ENCODE peak calls at places on chromosomes 16 and 17, in four cellular contexts. F, D, I and Y are unnamed samples.

GRCh38 chr16:12649356-12649755 is 154.3 kb downstream of the CPPED1 start:
- DNase-seq in D (no peak), I (no peak), F (no peak), Y (no peak)

GRCh38 chr16:82031116-82032084 is 3.7 kb upstream of the HSD17B2 start:
- DNase-seq in I (peak; percentile 64), D (peak; percentile 48), F (peak; percentile 72), Y (no peak)

GRCh38 chr17:57810740-57811632 is 38.9 kb downstream of the MRPS23 start:
- DNase-seq in F (peak; percentile 4), D (peak; percentile 20), I (no peak), Y (no peak)

GRCh38 chr16:27676807-27677206 is 126.9 kb downstream of the KATNIP start:
- DNase-seq in F (peak; percentile 80), I (no peak), D (no peak), Y (no peak)

GRCh38 chr16:11156401-11156800 is 99.6 kb downstream of the SOCS1 start:
- DNase-seq in D (no peak), I (no peak), F (no peak), Y (no peak)

GRCh38 chr17:72368191-72368590 is 247.4 kb downstream of the SOX9 start:
- DNase-seq in F (no peak), I (no peak), D (no peak), Y (no peak)

GRCh38 chr17:67360880-67361279 is 5.5 kb downstream of the PSMD12 start:
- DNase-seq in I (peak; percentile 16), F (no peak), D (no peak), Y (no peak)

GRCh38 chr17:27475981-27476895 is 20.0 kb downstream of the KSR1 start:
- DNase-seq in F (no peak), I (no peak), D (no peak), Y (no peak)

GRCh38 chr17:13281626-13282025 is 263.8 kb upstream of the ELAC2 start:
- DNase-seq in D (no peak), I (no peak), F (no peak), Y (no peak)

GRCh38 chr16:68264128-68265077 is at the start of gene SLC7A6:
- DNase-seq in I (peak; percentile 78), D (peak; percentile 82), F (peak; percentile 69), Y (no peak)

GRCh38 chr16:89507834-89508590 is at the start of gene SPG7:
- DNase-seq in F (peak; percentile 82), I (peak; percentile 90), D (peak; percentile 84), Y (no peak)

GRCh38 chr17:10155334-10156081 is 42.9 kb downstream of the GAS7 start:
- DNase-seq in F (peak; percentile 46), D (no peak), I (no peak), Y (no peak)

GRCh38 chr17:76139801-76140660 is 1.0 kb downstream of the FOXJ1 start:
- DNase-seq in I (peak; percentile 52), D (peak; percentile 59), F (no peak), Y (no peak)
- H3K4me3 ChIP-seq in I (peak overlapping the region; percentile 8), D (peak overlapping the region; percentile 17), F (no peak overlapping the region), Y (no peak overlapping the region)

GRCh38 chr16:46885960-46886763 is 2.0 kb downstream of the GPT2 start:
- DNase-seq in I (peak; percentile 92), F (peak; percentile 81), D (no peak), Y (no peak)
- H3K4me3 ChIP-seq in I (no peak overlapping the region), F (peak overlapping the region; percentile 9), D (no peak overlapping the region), Y (no peak overlapping the region)

GRCh38 chr17:50394711-50395110 is 2.6 kb downstream of the LRRC59 start:
- DNase-seq in F (no peak), D (no peak), I (no peak), Y (no peak)
- H3K4me3 ChIP-seq in F (no peak overlapping the region), D (no peak overlapping the region), I (no peak overlapping the region), Y (no peak overlapping the region)

DNA sequence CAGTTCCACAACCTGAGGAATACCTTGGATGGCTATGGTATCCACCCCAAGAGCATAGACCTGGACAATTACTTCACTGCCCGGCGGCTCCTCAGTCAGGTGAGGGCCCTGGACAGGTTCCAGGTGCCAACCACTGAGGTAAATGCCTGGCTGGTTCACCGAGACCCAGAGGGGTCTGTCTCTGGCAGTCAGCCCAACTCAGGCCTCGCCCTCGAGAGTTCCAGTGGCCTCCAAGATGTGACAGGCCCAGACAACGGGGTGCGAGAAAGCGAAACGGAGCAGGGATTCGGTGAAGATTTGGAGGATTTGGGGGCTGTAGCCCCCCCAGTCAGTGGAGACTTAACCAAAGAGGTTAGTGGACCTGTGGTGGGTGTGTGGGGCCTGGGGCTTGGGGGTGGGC is 3.1 kb downstream of the NFE2L1 start:
- DNase-seq in I (no peak), D (no peak), F (no peak), Y (no peak)
- H3K4me3 ChIP-seq in I (no peak overlapping the region), D (no peak overlapping the region), F (no peak overlapping the region), Y (no peak overlapping the region)

DNA sequence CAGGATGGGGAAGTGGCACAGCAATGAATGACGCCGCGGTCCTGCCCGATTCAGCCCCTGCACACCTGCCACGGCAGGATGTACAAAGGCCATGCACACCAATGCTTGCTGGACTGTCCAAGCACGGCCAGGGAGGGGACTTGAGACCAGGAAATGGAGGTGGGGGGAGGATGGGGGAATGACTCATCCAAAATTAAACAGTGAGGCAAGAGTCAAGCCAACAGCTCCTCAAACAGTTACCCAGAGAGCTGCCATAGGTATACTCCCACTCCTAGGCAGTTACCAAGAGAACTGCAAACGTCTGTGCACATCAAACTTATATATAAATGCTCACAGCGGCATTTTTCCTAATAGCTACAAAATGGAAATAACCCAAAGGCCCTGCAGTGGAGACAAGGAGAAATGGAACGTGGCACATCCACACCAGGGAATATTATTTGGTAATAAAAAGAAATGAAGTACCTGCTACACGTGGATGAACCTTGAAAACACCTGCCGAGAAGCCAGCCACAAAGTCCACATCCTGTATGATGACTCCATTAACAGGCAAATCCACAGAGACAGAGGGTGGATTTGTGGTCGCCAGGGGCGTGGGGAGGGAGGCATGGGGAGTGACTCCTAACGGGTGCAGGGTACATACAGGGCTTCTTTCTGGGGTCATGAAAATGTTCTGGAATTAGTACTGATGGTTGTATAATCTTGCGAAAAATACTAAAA is 54.1 kb downstream of the VAC14 start:
- DNase-seq in I (no peak), F (peak; percentile 96), D (peak; percentile 89), Y (peak; percentile 93)
- H3K4me3 ChIP-seq in I (no peak overlapping the region), F (no peak overlapping the region), D (no peak overlapping the region), Y (no peak overlapping the region)

GRCh38 chr17:5099271-5099670 is 12.4 kb downstream of the ZNF232 start:
- DNase-seq in D (no peak), F (no peak), I (peak; percentile 71), Y (no peak)

GRCh38 chr17:5092139-5093010 is 14.1 kb downstream of the ZFP3 start:
- DNase-seq in F (no peak), D (no peak), I (no peak), Y (no peak)

GRCh38 chr17:5100832-5101231 is 10.8 kb downstream of the ZNF232 start:
- DNase-seq in F (no peak), I (no peak), D (no peak), Y (no peak)

DNA sequence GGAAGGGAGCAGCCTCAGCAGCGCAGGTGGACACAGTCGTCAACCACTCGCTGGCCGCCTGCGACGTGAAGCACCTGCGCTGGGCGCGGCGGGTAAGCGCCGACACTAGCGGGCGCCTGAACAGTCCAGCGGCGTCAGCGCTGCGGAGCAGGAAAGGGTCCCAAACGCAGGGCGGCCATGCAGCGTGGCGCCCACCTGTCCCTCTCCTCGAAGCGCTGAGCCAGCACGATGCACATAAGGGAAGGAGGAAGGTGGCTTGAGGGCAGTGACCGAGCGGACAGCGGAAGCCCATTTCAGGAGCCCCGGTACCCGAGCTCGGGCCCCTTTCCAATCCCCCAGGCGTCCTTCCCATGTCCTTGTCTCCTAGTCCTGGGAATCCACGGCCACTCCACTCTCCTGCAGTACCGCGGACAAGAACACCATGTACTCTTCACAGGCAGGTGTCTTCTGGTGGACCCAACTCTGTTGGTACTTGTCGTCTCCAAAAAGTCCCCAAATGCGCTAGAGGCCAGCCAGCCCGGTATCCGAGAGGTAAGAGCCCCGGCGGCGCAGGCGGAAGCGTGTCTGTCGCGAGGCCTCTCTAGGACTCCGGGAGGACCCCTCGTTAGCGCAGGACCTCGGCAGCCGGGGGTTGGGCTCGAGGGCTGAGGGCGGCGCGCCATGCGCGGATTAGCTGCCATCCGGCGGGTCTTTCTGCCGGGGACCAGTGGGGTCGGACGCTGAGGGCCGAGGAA is 14.4 kb downstream of the ZNF232 start:
- DNase-seq in D (peak; percentile 39), I (peak; percentile 90), F (no peak), Y (no peak)
- H3K4me3 ChIP-seq in D (peak overlapping the region; percentile 29), I (peak overlapping the region; percentile 69), F (peak overlapping the region; percentile 9), Y (no peak overlapping the region)

GRCh38 chr16:86924537-86924936 is 346.2 kb downstream of the FOXL1 start:
- DNase-seq in F (peak; percentile 97), D (no peak), I (no peak), Y (no peak)
- H3K4me3 ChIP-seq in F (no peak overlapping the region), D (no peak overlapping the region), I (no peak overlapping the region), Y (no peak overlapping the region)